ENCODE peak calls at places on chromosome 7, in ten cellular contexts. R, H, I, S, D, Z, U, Q, F and A are unnamed samples.

GRCh38 chr7:209846-210245 is 17.5 kb downstream of the FAM20C start:
- DNase-seq in R (no peak), H (no peak), I (no peak), S (no peak), D (peak), Z (no peak), U (no peak), Q (no peak), F (no peak), A (no peak)

GRCh38 chr7:148191391-148192076 is 399.0 kb upstream of the C7orf33 start:
- DNase-seq in R (no peak), H (peak), I (peak), S (no peak), D (no peak), Z (no peak), U (no peak), Q (no peak), F (no peak), A (peak)

GRCh38 chr7:30912454-30912985 is 867 bp downstream of the AQP1 start:
- DNase-seq in R (no peak), H (no peak), I (no peak), S (no peak), D (no peak), Z (no peak), U (no peak), Q (no peak), F (no peak), A (no peak)

GRCh38 chr7:51973942-51974341 is 657.3 kb upstream of the COBL start:
- DNase-seq in R (no peak), H (no peak), I (no peak), S (no peak), D (no peak), Z (no peak), U (no peak), Q (no peak), F (no peak), A (no peak)

GRCh38 chr7:34652784-34653183 is 5.2 kb upstream of the NPSR1 start:
- DNase-seq in R (no peak), H (no peak), I (no peak), S (no peak), D (peak), Z (no peak), U (no peak), Q (no peak), F (no peak), A (no peak)

GRCh38 chr7:142562688-142563087 is 186.6 kb upstream of the PRSS1 start:
- DNase-seq in R (no peak), H (no peak), I (no peak), S (no peak), D (no peak), Z (no peak), U (no peak), Q (no peak), F (no peak), A (no peak)

GRCh38 chr7:131606346-131607290 is 50.2 kb upstream of the PODXL start:
- DNase-seq in R (no peak), H (no peak), I (no peak), S (no peak), D (no peak), Z (no peak), U (no peak), Q (no peak), F (no peak), A (peak)

GRCh38 chr7:105277341-105277740 is 111.4 kb downstream of the SRPK2 start:
- DNase-seq in R (no peak), H (no peak), I (peak), S (no peak), D (peak), Z (no peak), U (no peak), Q (no peak), F (no peak), A (no peak)

GRCh38 chr7:32500922-32501341 is 5.6 kb downstream of the AVL9 start:
- DNase-seq in R (no peak), H (no peak), I (peak), S (no peak), D (peak), Z (peak), U (peak), Q (no peak), F (no peak), A (no peak)

GRCh38 chr7:105854516-105854915 is 21.9 kb downstream of the ATXN7L1 start:
- DNase-seq in R (no peak), H (no peak), I (no peak), S (no peak), D (no peak), Z (no peak), U (no peak), Q (no peak), F (no peak), A (no peak)

GRCh38 chr7:27108390-27109127 is 6.1 kb upstream of the HOXA2 start:
- DNase-seq in R (peak), H (no peak), I (no peak), S (no peak), D (no peak), Z (no peak), U (no peak), Q (no peak), F (no peak), A (no peak)

GRCh38 chr7:108403597-108404217 is 52.5 kb downstream of the NRCAM start:
- DNase-seq in R (no peak), H (no peak), I (no peak), S (no peak), D (no peak), Z (no peak), U (no peak), Q (no peak), F (no peak), A (no peak)

GRCh38 chr7:12653127-12653917 is 34.1 kb upstream of the ARL4A start:
- DNase-seq in R (no peak), H (no peak), I (peak), S (no peak), D (peak), Z (no peak), U (no peak), Q (no peak), F (no peak), A (no peak)

GRCh38 chr7:100516135-100516812 is 22.7 kb upstream of the AGFG2 start:
- DNase-seq in R (peak), H (no peak), I (peak), S (peak), D (peak), Z (peak), U (peak), Q (no peak), F (no peak), A (no peak)

GRCh38 chr7:45120-46090 is 147.0 kb upstream of the FAM20C start:
- DNase-seq in R (peak), H (peak), I (no peak), S (no peak), D (no peak), Z (no peak), U (no peak), Q (peak), F (peak), A (no peak)

DNA sequence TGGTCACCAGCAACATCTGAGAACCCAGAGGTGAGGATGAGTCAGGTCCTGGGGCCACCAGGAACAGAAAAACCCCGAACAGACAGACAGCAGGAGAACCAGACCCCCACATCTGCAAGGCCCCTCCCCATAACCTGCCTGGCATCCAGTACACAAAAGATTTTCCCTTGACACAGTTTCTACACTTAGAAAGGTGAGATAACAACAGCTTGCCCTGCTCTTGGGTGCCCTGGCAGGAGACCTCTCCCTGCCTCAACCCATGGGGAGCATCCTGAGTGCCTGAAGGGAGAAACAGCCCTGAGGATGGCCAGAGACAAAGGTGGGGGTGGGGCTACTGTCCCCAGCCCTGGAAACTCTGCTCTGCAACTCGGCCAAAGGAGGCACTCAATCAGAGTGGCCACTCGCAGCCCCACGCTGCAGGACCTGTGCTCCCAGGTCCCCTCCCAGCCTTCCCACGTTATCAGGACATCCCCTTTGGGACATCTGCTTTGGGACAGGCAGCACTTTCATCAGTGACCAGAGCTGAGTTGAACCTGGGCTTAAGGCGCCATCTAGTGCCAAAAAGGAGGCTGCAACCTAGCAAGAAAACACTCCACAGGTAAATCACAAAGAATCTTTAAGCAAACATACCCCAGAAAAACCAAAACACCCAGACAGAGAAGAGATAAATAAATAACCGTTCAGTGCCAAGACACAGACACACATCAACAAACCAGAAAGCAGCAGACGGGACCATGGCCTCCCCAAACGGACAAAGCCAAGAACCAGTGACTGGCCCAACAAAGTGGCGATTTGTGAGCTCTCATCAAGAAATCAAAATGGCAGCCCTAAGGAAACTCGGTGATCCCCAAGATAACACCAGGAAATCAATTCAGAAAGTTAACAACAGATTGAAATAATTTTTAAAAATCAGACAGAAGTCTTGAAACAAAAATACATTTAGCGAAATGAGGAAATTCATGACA is 233.7 kb downstream of the PTPRN2 start:
- DNase-seq in R (peak), H (no peak), I (peak), S (no peak), D (peak), Z (no peak), U (no peak), Q (peak), F (peak), A (peak)
- TF ChIP-seq CTCF in R (no peak), H (no peak), I (peak), S (peak), D (peak), Z (peak), U (no peak), Q (peak), F (no peak), A (peak)

GRCh38 chr7:50092579-50093411 is at the start of gene ZPBP:
- DNase-seq in R (no peak), H (peak), I (peak), S (peak), D (peak), Z (peak), U (no peak), Q (peak), F (no peak), A (peak)
- H3K4me3 ChIP-seq in R (no peak), H (peak), I (no peak), S (peak), D (peak), Z (peak), U (peak), Q (peak), F (peak), A (no peak)

DNA sequence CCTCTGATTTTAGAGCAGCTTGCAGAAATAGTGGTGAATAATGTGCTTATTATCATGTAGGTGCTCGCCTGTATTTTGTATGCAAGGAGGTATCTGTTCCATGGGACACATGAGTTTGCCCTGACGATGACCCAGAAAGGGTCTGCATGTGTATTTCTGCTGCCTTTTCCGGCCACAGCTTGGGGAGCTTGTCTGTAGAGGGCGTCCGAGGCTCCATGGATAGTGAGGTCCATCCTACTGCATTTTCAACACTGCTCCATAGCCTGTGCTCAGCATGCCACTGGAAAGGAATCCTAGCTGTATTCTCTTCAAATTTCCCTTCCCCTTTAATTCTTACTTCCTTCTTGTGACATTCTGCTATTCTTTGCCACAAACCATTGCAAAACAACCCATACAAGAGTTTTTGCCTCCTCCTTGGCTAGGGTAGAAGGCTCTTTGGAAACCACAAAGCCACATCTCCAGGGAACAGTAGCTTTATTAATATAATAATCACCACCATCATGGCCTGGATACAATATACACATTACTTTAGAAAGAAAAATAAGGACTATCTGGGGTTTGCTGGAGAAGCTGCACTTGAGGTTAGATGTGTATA is 127.7 kb downstream of the DYNC1I1 start:
- DNase-seq in R (no peak), H (no peak), I (no peak), S (no peak), D (no peak), Z (no peak), U (no peak), Q (no peak), F (no peak), A (no peak)
- TF ChIP-seq CTCF in R (no peak), H (no peak), I (no peak), S (no peak), D (no peak), Z (peak), U (no peak), Q (no peak), F (no peak), A (peak)

GRCh38 chr7:45033261-45033930 is 33.4 kb downstream of the CCM2 start:
- DNase-seq in R (peak), H (no peak), I (no peak), S (no peak), D (peak), Z (no peak), U (no peak), Q (no peak), F (no peak), A (no peak)
- H3K4me3 ChIP-seq in R (no peak), H (no peak), I (no peak), S (no peak), D (no peak), Z (no peak), U (no peak), Q (no peak), F (no peak), A (no peak)

GRCh38 chr7:155372782-155373358 is 75.2 kb downstream of the INSIG1 start:
- DNase-seq in R (no peak), H (no peak), I (no peak), S (no peak), D (no peak), Z (no peak), U (no peak), Q (no peak), F (no peak), A (no peak)
- TF ChIP-seq CTCF in R (no peak), H (no peak), I (no peak), S (no peak), D (no peak), Z (no peak), U (no peak), Q (no peak), F (no peak), A (no peak)

GRCh38 chr7:141013345-141013715 is 1.4 kb downstream of the MRPS33 start:
- DNase-seq in R (no peak), H (no peak), I (no peak), S (no peak), D (no peak), Z (no peak), U (no peak), Q (no peak), F (no peak), A (no peak)
- H3K4me3 ChIP-seq in R (no peak), H (peak), I (no peak), S (peak), D (no peak), Z (no peak), U (no peak), Q (no peak), F (peak), A (peak)